ENCODE peak calls at places on chromosomes 11 and 22, in four cellular contexts. One of them, this sample, is unnamed.

GRCh38 chr11:127103586-127104388 is 103.2 kb upstream of the KIRREL3 start:
- DNase-seq in AG04450: no peak
- DNase-seq in CD8-positive, alpha-beta T cell: no peak
- DNase-seq in posterior cingulate gyrus: no peak
- DNase-seq in this sample: no peak

GRCh38 chr11:95996621-95997020 is 72.7 kb upstream of the MTMR2 start:
- DNase-seq in AG04450: no peak
- DNase-seq in CD8-positive, alpha-beta T cell: no peak
- DNase-seq in posterior cingulate gyrus: no peak
- DNase-seq in this sample: no peak

GRCh38 chr11:119782021-119782420 is 53.0 kb upstream of the NECTIN1 start:
- DNase-seq in AG04450: no peak
- DNase-seq in CD8-positive, alpha-beta T cell: no peak
- DNase-seq in posterior cingulate gyrus: no peak
- DNase-seq in this sample: no peak

GRCh38 chr11:65571420-65571819 is 918 bp upstream of the FAM89B start:
- DNase-seq in AG04450: no peak
- DNase-seq in CD8-positive, alpha-beta T cell: peak
- DNase-seq in posterior cingulate gyrus: no peak
- DNase-seq in this sample: no peak

GRCh38 chr11:1701041-1701807 is 4.2 kb downstream of the KRTAP5-6 start:
- DNase-seq in AG04450: no peak
- DNase-seq in CD8-positive, alpha-beta T cell: peak
- DNase-seq in posterior cingulate gyrus: no peak
- DNase-seq in this sample: no peak

GRCh38 chr11:110711776-110712642 is at the start of gene ARHGAP20:
- DNase-seq in AG04450: no peak
- DNase-seq in CD8-positive, alpha-beta T cell: peak
- DNase-seq in posterior cingulate gyrus: peak
- DNase-seq in this sample: no peak

GRCh38 chr11:83349371-83349770 is 63.2 kb upstream of the CCDC90B start:
- DNase-seq in AG04450: no peak
- DNase-seq in CD8-positive, alpha-beta T cell: no peak
- DNase-seq in posterior cingulate gyrus: no peak
- DNase-seq in this sample: no peak

GRCh38 chr22:40031766-40032470 is 37.2 kb downstream of the FAM83F start:
- DNase-seq in AG04450: no peak
- DNase-seq in CD8-positive, alpha-beta T cell: no peak
- DNase-seq in posterior cingulate gyrus: no peak
- DNase-seq in this sample: no peak

GRCh38 chr11:1435820-1436467 is 46.2 kb downstream of the BRSK2 start:
- DNase-seq in AG04450: no peak
- DNase-seq in CD8-positive, alpha-beta T cell: no peak
- DNase-seq in posterior cingulate gyrus: no peak
- DNase-seq in this sample: no peak

GRCh38 chr22:48474881-48475280 is 1352.8 kb downstream of the BRD1 start:
- DNase-seq in AG04450: no peak
- DNase-seq in CD8-positive, alpha-beta T cell: no peak
- DNase-seq in posterior cingulate gyrus: no peak
- DNase-seq in this sample: no peak

GRCh38 chr11:15145635-15146034 is 30.9 kb downstream of the INSC start:
- DNase-seq in AG04450: no peak
- DNase-seq in CD8-positive, alpha-beta T cell: no peak
- DNase-seq in posterior cingulate gyrus: no peak
- DNase-seq in this sample: no peak

GRCh38 chr11:29685361-29685760 is 331.5 kb downstream of the KCNA4 start:
- DNase-seq in AG04450: no peak
- DNase-seq in CD8-positive, alpha-beta T cell: no peak
- DNase-seq in posterior cingulate gyrus: no peak
- DNase-seq in this sample: no peak

GRCh38 chr22:32991353-32992115 is 66.6 kb downstream of the SYN3 start:
- DNase-seq in AG04450: no peak
- DNase-seq in CD8-positive, alpha-beta T cell: no peak
- DNase-seq in posterior cingulate gyrus: no peak
- DNase-seq in this sample: no peak

GRCh38 chr11:124800226-124800929 is at the start of gene MSANTD2:
- DNase-seq in AG04450: peak
- DNase-seq in CD8-positive, alpha-beta T cell: peak
- DNase-seq in posterior cingulate gyrus: peak
- DNase-seq in this sample: no peak

GRCh38 chr11:64888761-64889511 is 10.5 kb upstream of the EHD1 start:
- DNase-seq in AG04450: no peak
- DNase-seq in CD8-positive, alpha-beta T cell: no peak
- DNase-seq in posterior cingulate gyrus: no peak
- DNase-seq in this sample: no peak

GRCh38 chr11:9533736-9534473 is 39.6 kb upstream of the WEE1 start:
- DNase-seq in AG04450: no peak
- DNase-seq in CD8-positive, alpha-beta T cell: no peak
- DNase-seq in posterior cingulate gyrus: no peak
- DNase-seq in this sample: no peak

GRCh38 chr11:94002226-94002625 is 18.9 kb upstream of the HEPHL1 start:
- DNase-seq in AG04450: no peak
- DNase-seq in CD8-positive, alpha-beta T cell: no peak
- DNase-seq in posterior cingulate gyrus: no peak
- DNase-seq in this sample: no peak

GRCh38 chr11:40118026-40118425 is 1341.4 kb downstream of the LRRC4C start:
- DNase-seq in AG04450: no peak
- DNase-seq in CD8-positive, alpha-beta T cell: no peak
- DNase-seq in posterior cingulate gyrus: no peak
- DNase-seq in this sample: no peak

GRCh38 chr11:104442320-104442719 is 278.4 kb upstream of the PDGFD start:
- DNase-seq in AG04450: no peak
- DNase-seq in CD8-positive, alpha-beta T cell: no peak
- DNase-seq in posterior cingulate gyrus: no peak
- DNase-seq in this sample: no peak

GRCh38 chr11:83063073-83063754 is 8.5 kb downstream of the RAB30 start:
- DNase-seq in AG04450: no peak
- DNase-seq in CD8-positive, alpha-beta T cell: no peak
- DNase-seq in posterior cingulate gyrus: no peak
- DNase-seq in this sample: no peak

GRCh38 chr11:62705401-62705800 is 1.8 kb downstream of the BSCL2 start:
- DNase-seq in AG04450: no peak
- DNase-seq in CD8-positive, alpha-beta T cell: no peak
- DNase-seq in posterior cingulate gyrus: no peak
- DNase-seq in this sample: no peak

GRCh38 chr11:68447015-68447801 is 13.3 kb upstream of the PPP6R3 start:
- DNase-seq in AG04450: no peak
- DNase-seq in CD8-positive, alpha-beta T cell: peak
- DNase-seq in posterior cingulate gyrus: peak
- DNase-seq in this sample: peak

GRCh38 chr22:19873960-19874306 is 19.3 kb upstream of the GNB1L start:
- DNase-seq in AG04450: no peak
- DNase-seq in CD8-positive, alpha-beta T cell: no peak
- DNase-seq in posterior cingulate gyrus: no peak
- DNase-seq in this sample: no peak

GRCh38 chr22:23233084-23233501 is 52.8 kb downstream of the BCR start:
- DNase-seq in AG04450: no peak
- DNase-seq in CD8-positive, alpha-beta T cell: no peak
- DNase-seq in posterior cingulate gyrus: peak
- DNase-seq in this sample: no peak

GRCh38 chr11:107184936-107185335 is 166.7 kb upstream of the GUCY1A2 start:
- DNase-seq in AG04450: no peak
- DNase-seq in CD8-positive, alpha-beta T cell: no peak
- DNase-seq in posterior cingulate gyrus: no peak
- DNase-seq in this sample: no peak

GRCh38 chr22:30217698-30218565 is 28.6 kb downstream of the LIF start:
- DNase-seq in AG04450: no peak
- DNase-seq in CD8-positive, alpha-beta T cell: no peak
- DNase-seq in posterior cingulate gyrus: no peak
- DNase-seq in this sample: no peak

GRCh38 chr22:49534386-49534785 is 293.3 kb downstream of the BRD1 start:
- DNase-seq in AG04450: no peak
- DNase-seq in CD8-positive, alpha-beta T cell: no peak
- DNase-seq in posterior cingulate gyrus: no peak
- DNase-seq in this sample: no peak

GRCh38 chr11:82898242-82898641 is 2.0 kb downstream of the PRCP start:
- DNase-seq in AG04450: no peak
- DNase-seq in CD8-positive, alpha-beta T cell: no peak
- DNase-seq in posterior cingulate gyrus: no peak
- DNase-seq in this sample: no peak

GRCh38 chr11:57777969-57778317 is 16.3 kb downstream of the CTNND1 start:
- DNase-seq in AG04450: no peak
- DNase-seq in CD8-positive, alpha-beta T cell: no peak
- DNase-seq in posterior cingulate gyrus: no peak
- DNase-seq in this sample: no peak

GRCh38 chr11:47507016-47507631 is 45.8 kb downstream of the CELF1 start:
- DNase-seq in AG04450: no peak
- DNase-seq in CD8-positive, alpha-beta T cell: no peak
- DNase-seq in posterior cingulate gyrus: no peak
- DNase-seq in this sample: no peak